ENCODE peak calls at places on chromosomes 12 and 14, in six cellular contexts. D, S, H, F, O and P are unnamed samples. For H3K4me1 and H3K9me3, the result is how much of the 10 kb centered on the place peaks cover.

GRCh38 chr12:130971871-130972588 is 18.3 kb downstream of the ADGRD1 start:
- DNase-seq in D (no peak), S (no peak), H (peak), F (no peak), O (no peak), P (no peak)

GRCh38 chr14:51095854-51096823 is 1.2 kb upstream of the TRIM9 start:
- DNase-seq in D (no peak), S (no peak), H (peak), F (no peak), O (no peak), P (no peak)

GRCh38 chr12:3105690-3106479 is 28.7 kb downstream of the TSPAN9 start:
- DNase-seq in D (no peak), S (no peak), H (no peak), F (no peak), O (no peak), P (no peak)

GRCh38 chr14:38405851-38406630 is 150.1 kb upstream of the CLEC14A start:
- DNase-seq in D (no peak), S (no peak), H (no peak), F (no peak), O (peak), P (no peak)

GRCh38 chr12:125192690-125193221 is 127.5 kb downstream of the AACS start:
- DNase-seq in D (no peak), S (no peak), H (no peak), F (no peak), O (no peak), P (no peak)

GRCh38 chr14:97366400-97366799 is 569.2 kb downstream of the VRK1 start:
- DNase-seq in D (no peak), S (no peak), H (no peak), F (no peak), O (no peak), P (no peak)

GRCh38 chr12:74440469-74440868 is 97.2 kb upstream of the ATXN7L3B start:
- DNase-seq in D (no peak), S (no peak), H (no peak), F (no peak), O (no peak), P (no peak)

GRCh38 chr14:34460841-34461240 is 1.2 kb downstream of the SPTSSA start:
- DNase-seq in D (no peak), S (no peak), H (no peak), F (no peak), O (no peak), P (no peak)

GRCh38 chr14:39368261-39368959 is 63.8 kb downstream of the FBXO33 start:
- DNase-seq in D (no peak), S (no peak), H (no peak), F (peak), O (peak), P (no peak)

GRCh38 chr12:89574736-89575208 is 48.9 kb upstream of the POC1B start:
- DNase-seq in D (no peak), S (no peak), H (no peak), F (peak), O (peak), P (no peak)

GRCh38 chr12:56955631-56956256 is 1.7 kb downstream of the RDH16 start:
- DNase-seq in D (no peak), S (no peak), H (no peak), F (no peak), O (no peak), P (no peak)

GRCh38 chr14:63573579-63573978 is 30.4 kb upstream of the PPP2R5E start:
- DNase-seq in D (no peak), S (no peak), H (no peak), F (no peak), O (no peak), P (no peak)

GRCh38 chr14:44887596-44887955 is 74.2 kb downstream of the KLHL28 start:
- DNase-seq in D (no peak), S (no peak), H (no peak), F (no peak), O (no peak), P (no peak)

GRCh38 chr12:19030603-19031002 is 98.9 kb upstream of the PLEKHA5 start:
- DNase-seq in D (no peak), S (no peak), H (no peak), F (no peak), O (no peak), P (no peak)

GRCh38 chr12:109900752-109901580 is 892 bp downstream of the TCHP start:
- DNase-seq in D (no peak), S (no peak), H (no peak), F (peak), O (peak), P (no peak)

GRCh38 chr14:99436247-99437180 is 44.1 kb downstream of the SETD3 start:
- DNase-seq in D (no peak), S (no peak), H (peak), F (no peak), O (no peak), P (no peak)

GRCh38 chr12:26153421-26154154 is 28.8 kb upstream of the BHLHE41 start:
- DNase-seq in D (no peak), S (no peak), H (no peak), F (no peak), O (peak), P (no peak)

GRCh38 chr14:68669101-68669500 is 123.8 kb downstream of the ZFP36L1 start:
- DNase-seq in D (no peak), S (no peak), H (peak), F (peak), O (no peak), P (no peak)

GRCh38 chr12:123141615-123142517 is 9.0 kb downstream of the PITPNM2 start:
- DNase-seq in D (no peak), S (peak), H (peak), F (no peak), O (no peak), P (no peak)

GRCh38 chr12:62604856-62605255 is 138.2 kb downstream of the MON2 start:
- DNase-seq in D (no peak), S (no peak), H (no peak), F (no peak), O (no peak), P (no peak)

GRCh38 chr12:27488479-27488878 is 35.5 kb upstream of the PPFIBP1 start:
- DNase-seq in D (no peak), S (no peak), H (no peak), F (no peak), O (no peak), P (no peak)

GRCh38 chr12:110037315-110037714 is 11.0 kb downstream of the C12orf76 start:
- DNase-seq in D (no peak), S (no peak), H (no peak), F (no peak), O (no peak), P (no peak)

GRCh38 chr14:30210630-30211029 is 283.0 kb upstream of the PRKD1 start:
- DNase-seq in D (no peak), S (no peak), H (no peak), F (no peak), O (no peak), P (no peak)

GRCh38 chr12:132245521-132246101 is 83.8 kb downstream of the GALNT9 start:
- DNase-seq in D (peak), S (no peak), H (no peak), F (no peak), O (no peak), P (no peak)

GRCh38 chr12:87991483-87991882 is 37.7 kb downstream of the C12orf50 start:
- DNase-seq in D (no peak), S (no peak), H (no peak), F (no peak), O (no peak), P (no peak)

GRCh38 chr12:93221841-93222240 is 155.9 kb upstream of the NUDT4 start:
- DNase-seq in D (no peak), S (no peak), H (no peak), F (no peak), O (no peak), P (no peak)

GRCh38 chr14:75001261-75001660 is 1.5 kb upstream of the EIF2B2 start:
- DNase-seq in D (no peak), S (no peak), H (no peak), F (no peak), O (no peak), P (no peak)

GRCh38 chr14:93587330-93587729 is 156.6 kb downstream of the UNC79 start:
- DNase-seq in D (no peak), S (no peak), H (no peak), F (no peak), O (no peak), P (no peak)

GRCh38 chr14:61474671-61475070 is 153.3 kb downstream of the PRKCH start:
- DNase-seq in D (no peak), S (no peak), H (no peak), F (no peak), O (no peak), P (no peak)

GRCh38 chr14:32637582-32637981 is 301.1 kb upstream of the NPAS3 start:
- DNase-seq in D (no peak), S (no peak), H (no peak), F (no peak), O (no peak), P (no peak)

GRCh38 chr12:127081058-127081457 is 1185.9 kb upstream of the TMEM132C start:
- DNase-seq in D (no peak), S (no peak), H (no peak), F (no peak), O (no peak), P (no peak)

GRCh38 chr14:87491816-87492215 is 501.2 kb downstream of the GALC start:
- DNase-seq in D (no peak), S (no peak), H (no peak), F (no peak), O (no peak), P (no peak)

GRCh38 chr14:76574416-76574815 is 186.9 kb upstream of the VASH1 start:
- DNase-seq in D (no peak), S (no peak), H (no peak), F (no peak), O (no peak), P (no peak)

GRCh38 chr14:76575108-76575507 is 186.2 kb upstream of the VASH1 start:
- DNase-seq in D (no peak), S (no peak), H (no peak), F (no peak), O (no peak), P (no peak)

GRCh38 chr14:76577090-76577489 is 184.2 kb upstream of the VASH1 start:
- DNase-seq in D (no peak), S (no peak), H (no peak), F (no peak), O (no peak), P (no peak)

GRCh38 chr14:76577837-76578236 is 183.4 kb upstream of the VASH1 start:
- DNase-seq in D (no peak), S (no peak), H (no peak), F (no peak), O (no peak), P (no peak)

GRCh38 chr14:76576047-76576741 is 185.1 kb upstream of the VASH1 start:
- DNase-seq in D (no peak), S (no peak), H (no peak), F (no peak), O (no peak), P (no peak)
- H3K27ac ChIP-seq in D (no peak), S (no peak), H (no peak), F (no peak), O (no peak), P (no peak)

DNA sequence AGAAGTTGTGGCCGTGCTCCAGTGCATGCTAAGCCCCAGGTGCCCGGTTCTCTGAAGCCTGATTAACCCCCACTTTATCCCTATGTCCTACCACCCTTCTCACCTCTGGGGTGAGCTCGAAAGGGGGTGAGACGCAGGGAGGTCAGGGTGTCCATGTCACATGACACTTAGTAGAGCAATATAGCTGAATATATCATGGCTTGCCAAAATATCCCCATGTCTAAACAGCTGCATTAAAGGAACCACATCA is 203.1 kb upstream of the DIO3 start:
- DNase-seq in D (no peak), S (no peak), H (no peak), F (no peak), O (no peak), P (no peak)
- H3K4me1 ChIP-seq in D (under half), S (under half), H (under half), F (half or more), O (under half), P (under half)

DNA sequence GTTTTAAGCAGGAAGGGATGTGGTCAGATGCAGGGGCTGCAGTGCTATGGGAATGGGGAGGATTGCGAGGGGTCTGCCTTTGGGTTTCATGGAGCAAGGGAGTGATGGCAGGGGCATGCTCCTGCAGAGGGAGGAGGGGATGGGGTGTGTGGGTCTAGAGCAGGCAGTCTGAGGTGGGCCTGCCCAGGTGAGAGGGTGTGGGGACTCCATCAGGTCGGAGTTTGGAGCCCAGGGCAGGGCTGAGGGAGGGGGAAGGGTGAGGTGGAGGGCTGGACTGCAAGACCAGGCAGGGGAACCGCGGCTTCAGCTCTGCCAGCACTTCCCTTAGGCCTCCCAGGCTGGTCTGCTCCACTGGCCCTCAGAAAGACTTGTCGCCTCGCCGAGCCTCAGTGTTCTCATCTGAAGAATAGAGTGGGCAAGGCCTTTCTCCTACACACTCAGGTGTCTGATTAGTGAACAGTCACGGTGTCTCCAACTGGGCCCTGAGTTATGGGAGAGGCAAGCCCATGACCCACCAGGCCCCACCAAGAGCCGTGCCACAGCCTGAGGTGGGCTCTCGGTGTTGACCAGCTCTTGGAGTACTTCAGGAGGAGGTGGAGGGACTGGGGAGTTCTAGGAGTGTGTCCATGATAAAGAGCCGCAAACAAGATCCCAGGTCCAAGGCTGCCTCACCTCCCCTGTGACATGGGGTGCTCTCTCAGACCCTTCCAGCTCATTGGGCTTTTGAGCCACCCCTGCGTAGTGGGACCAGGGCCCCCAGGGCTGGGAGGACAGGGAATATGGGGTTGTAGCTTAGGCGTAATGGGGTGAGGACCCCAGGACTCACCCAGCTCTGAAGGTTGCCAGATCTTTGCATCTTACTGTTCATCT is 20.1 kb upstream of the KRT80 start:
- DNase-seq in D (no peak), S (no peak), H (no peak), F (no peak), O (no peak), P (no peak)
- H3K9me3 ChIP-seq in D (under half), S (under half), H (under half), F (under half), O (under half), P (under half)

GRCh38 chr14:104866451-104867370 is 1.6 kb downstream of the CEP170B start:
- DNase-seq in D (peak), S (peak), H (no peak), F (no peak), O (no peak), P (no peak)
- H3K27ac ChIP-seq in D (peak), S (no peak), H (peak), F (no peak), O (no peak), P (no peak)

GRCh38 chr14:66003082-66003740 is 483.0 kb upstream of the CCDC196 start:
- DNase-seq in D (no peak), S (peak), H (peak), F (no peak), O (no peak), P (no peak)

GRCh38 chr14:66001356-66001755 is 484.8 kb upstream of the CCDC196 start:
- DNase-seq in D (no peak), S (no peak), H (peak), F (no peak), O (no peak), P (no peak)

GRCh38 chr14:66009104-66009503 is 477.1 kb upstream of the CCDC196 start:
- DNase-seq in D (no peak), S (no peak), H (no peak), F (no peak), O (no peak), P (no peak)

GRCh38 chr14:66008631-66009030 is 477.5 kb upstream of the CCDC196 start:
- DNase-seq in D (no peak), S (no peak), H (no peak), F (no peak), O (no peak), P (no peak)

DNA sequence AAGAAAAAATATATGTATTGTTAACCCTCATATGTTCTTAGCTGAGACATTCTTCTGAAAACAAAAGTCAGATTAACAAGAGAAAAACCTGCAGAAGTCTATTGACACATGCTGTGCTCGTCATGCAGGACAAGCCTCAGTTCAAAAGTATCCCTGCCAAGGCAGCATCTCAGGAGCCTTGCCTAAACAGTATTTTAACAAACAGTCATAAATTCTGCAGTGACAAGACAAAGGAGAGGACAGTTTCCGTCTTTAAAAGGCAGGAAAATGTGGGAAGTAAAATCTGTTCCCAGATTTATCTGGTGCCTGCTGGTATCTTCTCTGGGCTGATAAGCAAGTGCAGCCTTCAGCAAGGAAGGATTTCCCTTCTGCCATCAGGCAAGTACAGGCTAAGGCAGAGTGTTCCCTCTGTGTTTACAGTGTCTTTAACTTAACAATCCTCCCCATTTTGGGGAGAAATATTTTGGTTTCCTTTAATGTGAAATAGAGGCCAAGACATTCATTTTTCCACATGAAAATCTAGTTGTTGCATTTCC is 480.2 kb upstream of the CCDC196 start:
- DNase-seq in D (no peak), S (no peak), H (no peak), F (no peak), O (no peak), P (no peak)
- H3K4me1 ChIP-seq in D (under half), S (under half), H (under half), F (under half), O (under half), P (under half)

DNA sequence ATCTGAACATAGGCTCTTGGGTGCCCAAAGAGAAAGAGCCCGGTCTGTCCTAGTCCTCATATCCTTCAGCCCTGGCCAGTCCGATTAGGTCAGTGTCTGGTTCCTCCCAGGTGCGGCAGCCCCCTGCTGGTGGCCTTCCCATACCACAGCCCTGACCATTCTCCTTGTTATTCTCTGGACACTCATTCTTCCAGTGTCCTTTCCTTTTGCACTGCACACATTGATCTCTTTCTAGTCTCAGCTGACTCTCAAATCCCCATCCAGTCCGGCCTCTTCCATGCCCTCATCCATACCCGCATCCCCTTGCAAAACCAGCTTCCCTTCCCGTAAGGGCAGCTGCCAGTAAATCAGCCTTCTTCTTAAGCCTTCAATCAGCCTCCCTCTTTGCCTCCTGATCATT is 1316.3 kb downstream of the TMEM121 start:
- DNase-seq in D (no peak), S (no peak), H (no peak), F (peak), O (no peak), P (no peak)
- H3K9me3 ChIP-seq in D (under half), S (under half), H (under half), F (under half), O (under half), P (under half)

GRCh38 chr14:49989980-49990379 is 97.1 kb downstream of the ARF6 start:
- DNase-seq in D (no peak), S (no peak), H (no peak), F (no peak), O (no peak), P (no peak)

GRCh38 chr14:49992036-49992435 is 99.2 kb downstream of the ARF6 start:
- DNase-seq in D (no peak), S (no peak), H (no peak), F (no peak), O (no peak), P (no peak)

GRCh38 chr14:49992901-49993335 is 100.0 kb downstream of the ARF6 start:
- DNase-seq in D (no peak), S (no peak), H (no peak), F (no peak), O (no peak), P (no peak)

GRCh38 chr14:49992448-49992847 is 99.6 kb downstream of the ARF6 start:
- DNase-seq in D (no peak), S (no peak), H (no peak), F (no peak), O (no peak), P (no peak)

DNA sequence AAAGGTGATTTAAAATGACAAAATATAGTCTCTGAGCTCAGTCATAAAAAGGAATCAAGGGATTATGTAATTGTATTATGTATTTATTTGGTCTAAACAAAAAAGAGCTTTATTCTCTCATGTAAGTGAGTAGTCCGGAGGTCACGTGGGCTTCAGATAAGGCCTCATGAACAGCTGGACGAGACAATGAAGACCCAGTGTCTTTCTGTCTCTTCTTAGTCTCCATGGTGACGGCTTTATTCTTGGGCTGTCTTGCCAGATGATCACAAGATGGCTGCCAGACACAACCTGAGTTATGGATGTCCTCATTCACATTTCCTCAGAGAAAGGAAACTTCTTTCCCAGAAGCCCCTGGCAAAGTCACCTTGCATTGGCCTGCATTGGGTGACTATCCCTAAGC is 98.6 kb downstream of the ARF6 start:
- DNase-seq in D (no peak), S (no peak), H (no peak), F (no peak), O (no peak), P (no peak)
- H3K27ac ChIP-seq in D (no peak), S (no peak), H (no peak), F (no peak), O (no peak), P (no peak)